ENCODE peak calls at places on chromosomes 5 and 9, in six cellular contexts. D is H1, S is A549, Z is stomach, L is transverse colon, W is ovary. Y is an unnamed sample.

GRCh38 chr5:9447691-9448090 is 98.2 kb downstream of the SEMA5A start:
- DNase-seq in D (no peak), S (no peak), Z (no peak), L (no peak), W (no peak), Y (no peak)

GRCh38 chr5:32270178-32270577 is 42.6 kb downstream of the MTMR12 start:
- DNase-seq in D (no peak), S (no peak), Z (no peak), L (no peak), W (no peak), Y (no peak)

GRCh38 chr9:4566806-4567205 is 76.5 kb downstream of the SLC1A1 start:
- DNase-seq in D (no peak), S (no peak), Z (no peak), L (no peak), W (no peak), Y (no peak)

GRCh38 chr5:143515829-143516228 is 112.3 kb upstream of the NR3C1 start:
- DNase-seq in D (no peak), S (no peak), Z (no peak), L (no peak), W (no peak), Y (no peak)

GRCh38 chr5:10424124-10424731 is 17.5 kb upstream of the ROPN1L start:
- DNase-seq in D (no peak), S (peak), Z (no peak), L (no peak), W (no peak), Y (no peak)

GRCh38 chr5:57493034-57493433 is 10.4 kb upstream of the ACTBL2 start:
- DNase-seq in D (no peak), S (no peak), Z (no peak), L (no peak), W (no peak), Y (no peak)

GRCh38 chr5:139635606-139636206 is 12.4 kb upstream of the CXXC5 start:
- DNase-seq in D (peak), S (no peak), Z (peak), L (peak), W (peak), Y (peak)

GRCh38 chr9:94160594-94161501 is 76.6 kb downstream of the PTPDC1 start:
- DNase-seq in D (peak), S (no peak), Z (no peak), L (no peak), W (no peak), Y (no peak)

GRCh38 chr9:135857843-135858242 is 49.5 kb downstream of the CAMSAP1 start:
- DNase-seq in D (no peak), S (no peak), Z (no peak), L (no peak), W (no peak), Y (no peak)

GRCh38 chr5:176740131-176740701 is 70.1 kb upstream of the UNC5A start:
- DNase-seq in D (no peak), S (no peak), Z (peak), L (no peak), W (no peak), Y (peak)

GRCh38 chr9:134877541-134877940 is 3.1 kb upstream of the FCN2 start:
- DNase-seq in D (no peak), S (no peak), Z (no peak), L (no peak), W (no peak), Y (no peak)

GRCh38 chr9:130607640-130608420 is 28.5 kb downstream of the FUBP3 start:
- DNase-seq in D (no peak), S (no peak), Z (no peak), L (no peak), W (no peak), Y (no peak)

GRCh38 chr5:177994561-177995190 is 1.4 kb downstream of the PROP1 start:
- DNase-seq in D (no peak), S (no peak), Z (no peak), L (no peak), W (no peak), Y (no peak)

GRCh38 chr5:1805736-1806135 is 4.5 kb downstream of the NDUFS6 start:
- DNase-seq in D (no peak), S (no peak), Z (no peak), L (no peak), W (no peak), Y (no peak)

GRCh38 chr9:36831381-36832231 is 202.5 kb downstream of the PAX5 start:
- DNase-seq in D (no peak), S (no peak), Z (no peak), L (no peak), W (no peak), Y (peak)

GRCh38 chr5:370959-371810 is 49.7 kb downstream of the AHRR start:
- DNase-seq in D (peak), S (no peak), Z (peak), L (peak), W (no peak), Y (peak)

GRCh38 chr5:139636207-139636792 is 11.8 kb upstream of the CXXC5 start:
- DNase-seq in D (peak), S (no peak), Z (peak), L (peak), W (no peak), Y (no peak)

GRCh38 chr5:89241186-89241585 is 358.2 kb upstream of the MEF2C start:
- DNase-seq in D (no peak), S (no peak), Z (no peak), L (no peak), W (no peak), Y (no peak)

GRCh38 chr9:27292646-27293045 is 4.3 kb downstream of the EQTN start:
- DNase-seq in D (no peak), S (no peak), Z (no peak), L (no peak), W (no peak), Y (peak)

GRCh38 chr5:151721087-151721646 is 34.5 kb upstream of the SPARC start:
- DNase-seq in D (no peak), S (no peak), Z (no peak), L (no peak), W (no peak), Y (no peak)

GRCh38 chr5:61416010-61416409 is 84.0 kb downstream of the ZSWIM6 start:
- DNase-seq in D (no peak), S (no peak), Z (no peak), L (no peak), W (no peak), Y (no peak)

GRCh38 chr9:129125478-129125877 is 14.3 kb downstream of the PTPA start:
- DNase-seq in D (no peak), S (no peak), Z (no peak), L (no peak), W (no peak), Y (no peak)

GRCh38 chr9:93260290-93261066 is 76.5 kb downstream of the WNK2 start:
- DNase-seq in D (peak), S (no peak), Z (peak), L (peak), W (no peak), Y (peak)

GRCh38 chr5:98227489-98227888 is 546.0 kb upstream of the RGMB start:
- DNase-seq in D (no peak), S (no peak), Z (no peak), L (no peak), W (no peak), Y (no peak)

GRCh38 chr5:32710335-32710858 is 724 bp upstream of the NPR3 start:
- DNase-seq in D (peak), S (peak), Z (no peak), L (peak), W (no peak), Y (no peak)

GRCh38 chr5:168939887-168940534 is 360.8 kb upstream of the PANK3 start:
- DNase-seq in D (no peak), S (no peak), Z (no peak), L (no peak), W (no peak), Y (no peak)

GRCh38 chr5:36458746-36459145 is 147.7 kb upstream of the SLC1A3 start:
- DNase-seq in D (no peak), S (no peak), Z (no peak), L (no peak), W (no peak), Y (no peak)

GRCh38 chr5:74360535-74361210 is 279.9 kb downstream of the ENC1 start:
- DNase-seq in D (no peak), S (no peak), Z (no peak), L (no peak), W (no peak), Y (no peak)

GRCh38 chr9:4116708-4117460 is 183.0 kb downstream of the GLIS3 start:
- DNase-seq in D (no peak), S (no peak), Z (no peak), L (no peak), W (no peak), Y (no peak)

GRCh38 chr5:132363431-132364112 is 5.9 kb upstream of the SLC22A5 start:
- DNase-seq in D (no peak), S (peak), Z (no peak), L (no peak), W (no peak), Y (no peak)

GRCh38 chr5:140833993-140834392 is at the start of gene PCDHA7:
- DNase-seq in D (no peak), S (no peak), Z (no peak), L (no peak), W (no peak), Y (no peak)

GRCh38 chr9:137881591-137882505 is 4.3 kb downstream of the CACNA1B start:
- DNase-seq in D (no peak), S (no peak), Z (no peak), L (no peak), W (no peak), Y (no peak)

GRCh38 chr5:169767938-169768337 is 130.9 kb downstream of the DOCK2 start:
- DNase-seq in D (no peak), S (no peak), Z (peak), L (no peak), W (no peak), Y (no peak)

GRCh38 chr5:39215857-39216256 is 3.5 kb downstream of the FYB1 start:
- DNase-seq in D (no peak), S (no peak), Z (no peak), L (no peak), W (no peak), Y (no peak)

GRCh38 chr5:145437627-145438026 is 397.5 kb downstream of the PRELID2 start:
- DNase-seq in D (no peak), S (no peak), Z (no peak), L (no peak), W (no peak), Y (no peak)

GRCh38 chr5:133407277-133407632 is 205.1 kb downstream of the FSTL4 start:
- DNase-seq in D (peak), S (no peak), Z (no peak), L (no peak), W (no peak), Y (no peak)

GRCh38 chr5:109688647-109688998 is 1.1 kb upstream of the MAN2A1 start:
- DNase-seq in D (peak), S (no peak), Z (no peak), L (peak), W (no peak), Y (no peak)

GRCh38 chr9:95363051-95363841 is 45.7 kb upstream of the FANCC start:
- DNase-seq in D (no peak), S (no peak), Z (no peak), L (no peak), W (no peak), Y (no peak)

GRCh38 chr5:116908537-116908936 is 333.9 kb upstream of the SEMA6A start:
- DNase-seq in D (no peak), S (no peak), Z (no peak), L (no peak), W (no peak), Y (no peak)

DNA sequence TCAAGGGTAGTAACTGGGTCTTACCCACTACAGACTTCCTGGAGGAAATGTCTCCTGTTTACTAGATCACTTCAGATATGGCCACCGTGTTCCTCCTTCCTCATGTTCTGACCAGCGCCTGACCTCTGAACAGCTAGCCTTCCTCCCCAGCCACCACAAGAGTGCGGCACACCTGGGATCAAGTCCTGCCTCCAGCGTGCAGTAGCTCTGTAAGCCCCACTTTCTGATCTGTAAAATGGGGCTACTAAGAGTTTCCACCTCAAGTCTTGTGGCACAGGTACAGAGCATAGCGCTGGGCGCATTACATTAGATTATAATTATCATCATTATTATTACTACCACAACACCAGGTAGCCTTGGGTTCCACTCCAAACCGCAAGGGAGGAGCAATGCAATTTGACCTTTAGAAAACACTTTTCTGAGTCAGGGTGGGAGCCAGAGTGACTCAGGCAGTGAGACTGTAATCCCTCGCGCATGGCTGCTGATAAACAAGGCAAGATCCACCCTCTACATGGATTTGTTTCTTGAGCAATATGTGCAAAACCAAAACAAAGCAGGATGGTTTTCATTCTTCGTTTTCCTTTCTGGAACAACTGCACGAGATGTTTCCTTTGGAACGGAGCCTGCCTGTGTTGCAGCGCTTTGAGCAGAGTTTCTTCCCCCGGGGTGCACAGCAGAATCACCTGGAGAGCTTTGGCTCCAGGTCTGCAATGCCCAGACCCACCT is 65.0 kb upstream of the ANGPTL2 start:
- DNase-seq in D (no peak), S (peak), Z (peak), L (peak), W (peak), Y (peak)
- TF ChIP-seq EP300 in D (no peak), S (no peak), Z (peak), L (no peak), W (no peak), Y (peak)

DNA sequence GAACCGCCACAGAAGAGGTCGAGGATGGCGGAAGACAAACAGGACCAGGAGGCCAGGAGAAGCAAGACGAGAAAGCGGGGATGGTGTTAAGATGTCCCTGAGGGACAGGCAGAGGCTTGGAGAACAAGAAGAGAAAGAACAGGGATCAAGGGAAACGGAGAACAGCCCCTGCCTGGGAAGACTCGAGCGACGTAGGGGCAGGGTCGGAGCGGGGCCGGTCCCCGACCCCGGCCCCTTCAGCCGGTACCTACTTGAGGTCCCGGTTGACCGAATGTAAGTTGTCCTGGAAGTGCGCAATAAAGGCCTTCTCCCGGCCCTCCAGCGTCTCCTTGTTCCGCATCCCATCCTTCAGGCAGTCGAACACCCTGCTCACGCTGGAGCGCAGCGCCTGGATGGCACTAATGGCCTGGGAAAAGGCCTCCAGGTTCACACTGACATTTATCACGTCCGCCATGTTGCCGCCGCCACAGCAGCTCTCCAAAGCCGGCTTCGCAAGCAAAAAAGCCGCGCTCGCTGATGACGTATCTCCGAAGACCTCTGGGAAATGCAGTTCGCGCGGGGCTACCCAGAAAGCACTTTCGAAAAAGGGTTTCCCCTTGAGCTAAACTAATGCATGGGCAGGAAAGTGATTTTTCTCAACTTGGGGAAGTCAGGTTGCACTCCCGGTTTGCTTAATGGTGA is at the start of gene MED27:
- DNase-seq in D (peak), S (peak), Z (peak), L (peak), W (peak), Y (peak)
- TF ChIP-seq EP300 in D (no peak), S (no peak), Z (no peak), L (no peak), W (no peak), Y (no peak)

DNA sequence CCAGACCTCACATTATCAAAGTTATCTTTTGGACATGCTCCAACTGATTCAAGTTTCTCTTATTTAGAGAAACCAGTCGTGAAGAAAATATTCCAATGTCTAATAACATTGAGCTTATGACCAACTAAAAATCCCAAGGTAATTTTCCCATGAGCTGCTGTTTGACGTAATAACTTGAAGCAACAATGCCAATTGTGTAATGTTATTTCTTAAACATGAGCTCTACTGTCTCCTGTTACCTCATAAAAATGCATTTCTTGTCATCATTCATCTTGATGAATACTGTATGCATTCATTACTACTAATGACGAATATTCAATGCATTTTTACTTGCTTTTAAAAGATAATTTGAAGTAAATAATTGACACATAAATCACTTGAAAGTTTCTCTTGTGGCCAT is 530 bp upstream of the MARCOL start:
- DNase-seq in D (no peak), S (no peak), Z (no peak), L (no peak), W (no peak), Y (no peak)
- TF ChIP-seq EP300 in D (no peak), S (no peak), Z (no peak), L (no peak), W (no peak), Y (no peak)

GRCh38 chr5:157610990-157611389 is 35.4 kb upstream of the ADAM19 start:
- DNase-seq in D (no peak), S (no peak), Z (no peak), L (no peak), W (no peak), Y (no peak)
- TF ChIP-seq EP300 in D (no peak), S (no peak), Z (no peak), L (no peak), W (no peak), Y (no peak)

GRCh38 chr9:97534961-97535594 is 33.6 kb downstream of the TMOD1 start:
- DNase-seq in D (no peak), S (no peak), Z (no peak), L (no peak), W (no peak), Y (no peak)

GRCh38 chr9:97531750-97532383 is 30.4 kb downstream of the TMOD1 start:
- DNase-seq in D (no peak), S (no peak), Z (no peak), L (no peak), W (no peak), Y (no peak)

GRCh38 chr9:97535771-97536170 is 34.3 kb downstream of the TMOD1 start:
- DNase-seq in D (no peak), S (no peak), Z (no peak), L (no peak), W (no peak), Y (no peak)

GRCh38 chr9:97534185-97534584 is 32.7 kb downstream of the TMOD1 start:
- DNase-seq in D (no peak), S (no peak), Z (no peak), L (no peak), W (no peak), Y (no peak)

DNA sequence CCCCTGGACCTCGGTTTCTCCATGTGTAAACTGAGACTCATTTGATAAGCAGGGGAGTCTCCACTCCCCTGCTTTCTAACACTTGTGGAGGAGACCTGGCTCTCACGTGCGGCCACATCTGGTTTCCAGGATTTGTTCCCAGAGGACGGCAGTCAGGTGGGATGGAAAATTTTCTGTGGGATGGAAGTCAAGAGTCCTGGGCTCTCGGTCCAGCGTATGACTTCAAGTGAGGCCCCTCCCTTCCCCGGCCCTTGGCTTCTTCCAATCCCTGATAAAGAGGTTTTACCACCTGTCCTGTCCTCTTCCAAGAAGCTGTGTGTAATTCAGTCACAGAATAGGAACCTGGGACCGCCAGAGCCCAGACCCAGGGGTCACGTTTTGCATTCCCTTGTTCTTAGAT is 35.0 kb downstream of the TMOD1 start:
- DNase-seq in D (no peak), S (no peak), Z (no peak), L (no peak), W (peak), Y (no peak)
- TF ChIP-seq EP300 in D (no peak), S (no peak), Z (no peak), L (no peak), W (no peak), Y (no peak)

DNA sequence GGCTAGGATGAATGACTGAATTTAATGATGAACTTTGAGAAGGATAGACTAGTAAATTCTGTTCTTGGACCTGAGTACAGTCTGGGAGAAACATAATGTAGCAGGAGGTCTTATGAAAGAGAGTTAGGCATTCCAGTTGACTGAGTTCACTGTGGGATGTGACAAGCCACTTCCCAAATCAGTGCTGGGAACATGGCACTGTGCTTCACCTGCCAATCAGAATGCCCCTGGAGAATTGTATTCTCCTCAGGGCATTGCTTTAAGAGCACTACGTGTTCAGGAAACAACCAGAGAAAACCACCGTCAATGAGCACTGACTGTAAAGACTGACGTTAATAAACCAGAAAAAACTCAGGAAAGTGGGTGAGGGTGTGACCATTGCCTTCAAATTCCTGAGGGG is 1.2 kb downstream of the CCDC107 start:
- DNase-seq in D (no peak), S (no peak), Z (no peak), L (no peak), W (no peak), Y (no peak)
- TF ChIP-seq EP300 in D (no peak), S (no peak), Z (peak), L (peak), W (peak), Y (peak)

GRCh38 chr5:172788771-172789686 is 18.0 kb upstream of the DUSP1 start:
- DNase-seq in D (no peak), S (no peak), Z (peak), L (peak), W (peak), Y (peak)
- TF ChIP-seq EP300 in D (no peak), S (no peak), Z (no peak), L (no peak), W (no peak), Y (no peak)

GRCh38 chr5:42426036-42426435 is 2.8 kb downstream of the GHR start:
- DNase-seq in D (no peak), S (no peak), Z (no peak), L (no peak), W (no peak), Y (no peak)

GRCh38 chr5:42419294-42419693 is 3.9 kb upstream of the GHR start:
- DNase-seq in D (no peak), S (no peak), Z (no peak), L (no peak), W (no peak), Y (no peak)

GRCh38 chr5:42423285-42424152 is at the start of gene GHR:
- DNase-seq in D (peak), S (peak), Z (peak), L (peak), W (peak), Y (peak)
- TF ChIP-seq EP300 in D (no peak), S (no peak), Z (no peak), L (no peak), W (no peak), Y (no peak)

GRCh38 chr9:115098226-115098965 is 19.6 kb downstream of the TNC start:
- DNase-seq in D (no peak), S (no peak), Z (no peak), L (no peak), W (no peak), Y (no peak)
- TF ChIP-seq EP300 in D (no peak), S (no peak), Z (no peak), L (no peak), W (no peak), Y (no peak)

Y was measured in suprapubic skin.